ENCODE peak calls at places on chromosomes 16 and 17, in four cellular contexts. D, C, A and F are unnamed samples.

GRCh38 chr16:79668502-79668901 is 68.0 kb upstream of the MAF start:
- DNase-seq in D (no peak), C (no peak), A (no peak), F (no peak)

GRCh38 chr17:12050646-12051225 is 30.1 kb downstream of the MAP2K4 start:
- DNase-seq in D (no peak), C (no peak), A (no peak), F (no peak)

GRCh38 chr16:19284207-19284606 is 1.3 kb upstream of the CLEC19A start:
- DNase-seq in D (no peak), C (no peak), A (no peak), F (peak)

GRCh38 chr17:60167095-60167741 is 17.4 kb downstream of the CA4 start:
- DNase-seq in D (no peak), C (no peak), A (no peak), F (no peak)

GRCh38 chr17:41060052-41060604 is at the start of gene KRTAP2-3:
- DNase-seq in D (no peak), C (no peak), A (no peak), F (no peak)

GRCh38 chr16:87581867-87582220 is 20.5 kb upstream of the JPH3 start:
- DNase-seq in D (peak), C (peak), A (no peak), F (no peak)

GRCh38 chr17:18949566-18949965 is 2.4 kb upstream of the SLC5A10 start:
- DNase-seq in D (no peak), C (no peak), A (no peak), F (no peak)

GRCh38 chr16:56605475-56605874 is 2.9 kb upstream of the MT2A start:
- DNase-seq in D (no peak), C (no peak), A (no peak), F (no peak)

GRCh38 chr17:57916925-57917858 is 38.0 kb downstream of the CUEDC1 start:
- DNase-seq in D (no peak), C (peak), A (no peak), F (peak)

GRCh38 chr17:40253565-40253964 is 34.1 kb upstream of the CDC6 start:
- DNase-seq in D (no peak), C (no peak), A (no peak), F (no peak)

GRCh38 chr16:31439519-31439918 is 3.1 kb downstream of the ZNF843 start:
- DNase-seq in D (no peak), C (no peak), A (no peak), F (no peak)